ENCODE peak calls at places on chromosomes 1 and 21, in seven cellular contexts. X is H9, O is IMR-90, P is neuronal stem cell, G is mesenchymal stem cell, E is trophoblast cell, D is H1. B is an unnamed sample.

GRCh38 chr1:184866991-184867788 is 107.1 kb downstream of the NIBAN1 start:
- DNase-seq in D (no peak), E (no peak), G (peak; percentile 88), O (peak; percentile 96), X (no peak), P (no peak), B (no peak)

GRCh38 chr21:38119793-38120192 is 137.0 kb upstream of the KCNJ15 start:
- DNase-seq in P (no peak), G (no peak), O (no peak), D (no peak), E (no peak), X (no peak), B (no peak)

GRCh38 chr21:45177039-45177438 is 102.7 kb downstream of the ADARB1 start:
- DNase-seq in E (no peak), P (no peak), O (no peak), X (no peak), D (no peak), G (no peak), B (peak; percentile 15)

GRCh38 chr1:180178511-180179161 is 24.0 kb downstream of the QSOX1 start:
- DNase-seq in D (no peak), P (no peak), G (peak; percentile 62), E (peak; percentile 57), O (peak; percentile 43), X (peak; percentile 68), B (peak; percentile 61)

GRCh38 chr1:81388435-81388834 is 412.3 kb upstream of the ADGRL2 start:
- DNase-seq in X (no peak), O (no peak), D (no peak), P (no peak), G (no peak), E (no peak), B (no peak)

GRCh38 chr1:59678809-59679228 is 135.9 kb upstream of the HOOK1 start:
- DNase-seq in P (peak; percentile 42), G (peak; percentile 99), O (peak; percentile 98), E (peak; percentile 14), X (no peak), D (no peak), B (peak; percentile 63)

GRCh38 chr1:20662110-20662475 is 924 bp upstream of the DDOST start:
- DNase-seq in X (no peak), E (no peak), D (no peak), O (no peak), G (peak; percentile 2), P (no peak), B (no peak)

GRCh38 chr1:53073287-53073686 is 11.3 kb downstream of the PODN start:
- DNase-seq in D (no peak), E (no peak), G (no peak), O (no peak), X (no peak), P (no peak), B (no peak)

GRCh38 chr1:185670187-185670627 is 64.0 kb upstream of the HMCN1 start:
- DNase-seq in X (no peak), P (no peak), D (no peak), O (peak; percentile 55), G (peak; percentile 59), E (peak; percentile 25), B (peak; percentile 68)

GRCh38 chr1:2174348-2175054 is 20.1 kb downstream of the FAAP20 start:
- DNase-seq in O (peak; percentile 54), G (peak; percentile 61), P (peak; percentile 54), X (peak; percentile 91), E (peak; percentile 46), D (peak; percentile 70), B (peak; percentile 85)

GRCh38 chr1:154998818-154999650 is 3.6 kb upstream of the ZBTB7B start:
- DNase-seq in D (no peak), G (peak; percentile 62), E (peak; percentile 60), O (peak; percentile 62), X (peak; percentile 89), P (no peak), B (peak; percentile 95)

GRCh38 chr1:205328476-205328875 is 6.9 kb upstream of the NUAK2 start:
- DNase-seq in G (no peak), E (no peak), D (no peak), X (no peak), O (no peak), P (no peak), B (no peak)

GRCh38 chr21:35136586-35137254 is 87.6 kb upstream of the RUNX1 start:
- DNase-seq in O (peak; percentile 62), D (no peak), E (peak; percentile 82), G (peak; percentile 40), P (no peak), X (no peak), B (peak; percentile 92)

GRCh38 chr1:218361298-218362065 is 16.3 kb downstream of the TGFB2 start:
- DNase-seq in E (no peak), P (no peak), X (no peak), G (peak; percentile 73), D (no peak), O (peak; percentile 80), B (peak; percentile 60)

GRCh38 chr1:233394860-233395717 is 67.6 kb downstream of the MAP3K21 start:
- DNase-seq in P (peak; percentile 31), E (peak; percentile 19), G (peak; percentile 52), X (no peak), O (peak; percentile 50), D (no peak), B (peak; percentile 68)

GRCh38 chr21:46424062-46424591 is 34.6 kb upstream of the DIP2A start:
- DNase-seq in D (no peak), G (no peak), E (no peak), P (no peak), O (no peak), X (no peak), B (peak; percentile 18)

GRCh38 chr1:9629445-9630201 is 21.9 kb upstream of the PIK3CD start:
- DNase-seq in G (no peak), D (no peak), E (no peak), P (no peak), O (no peak), X (no peak), B (no peak)

GRCh38 chr1:199859525-199859924 is 168.0 kb upstream of the NR5A2 start:
- DNase-seq in X (no peak), O (peak; percentile 80), D (no peak), P (no peak), E (peak; percentile 14), G (peak; percentile 86), B (peak; percentile 19)

GRCh38 chr1:74286414-74286813 is 51.2 kb downstream of the TNNI3K start:
- DNase-seq in O (no peak), X (no peak), G (no peak), E (no peak), P (no peak), D (no peak), B (no peak)

GRCh38 chr1:223707270-223708000 is 4.9 kb upstream of the CAPN2 start:
- DNase-seq in D (no peak), X (no peak), O (peak; percentile 100), P (no peak), G (peak; percentile 100), E (peak; percentile 91), B (peak; percentile 87)

GRCh38 chr1:93581917-93582850 is 99.5 kb downstream of the BCAR3 start:
- DNase-seq in P (no peak), D (no peak), X (no peak), G (no peak), E (no peak), O (no peak), B (no peak)

GRCh38 chr1:199129247-199129646 is 490.4 kb downstream of the PTPRC start:
- DNase-seq in G (no peak), D (no peak), X (no peak), P (no peak), O (peak; percentile 10), E (no peak), B (no peak)

GRCh38 chr1:32220746-32221580 is 1.2 kb downstream of the TMEM234 start:
- DNase-seq in P (no peak), G (no peak), X (no peak), O (no peak), E (no peak), D (no peak), B (no peak)

GRCh38 chr1:178310685-178311105 is 186.1 kb downstream of the CLEC20A start:
- DNase-seq in D (no peak), X (no peak), P (peak; percentile 65), G (peak; percentile 89), E (peak; percentile 14), O (peak; percentile 80), B (peak; percentile 93)

GRCh38 chr1:247324204-247324787 is 7.4 kb downstream of the ZNF496 start:
- DNase-seq in P (no peak), G (no peak), X (no peak), O (no peak), D (no peak), E (no peak), B (no peak)

GRCh38 chr1:247328311-247328710 is 3.4 kb downstream of the ZNF496 start:
- DNase-seq in E (no peak), P (no peak), X (no peak), O (no peak), D (no peak), G (no peak), B (no peak)

GRCh38 chr1:247329097-247329617 is 2.5 kb downstream of the ZNF496 start:
- DNase-seq in P (no peak), D (no peak), E (no peak), O (no peak), X (no peak), G (no peak), B (no peak)

GRCh38 chr1:247324913-247325312 is 6.8 kb downstream of the ZNF496 start:
- DNase-seq in E (no peak), P (peak; percentile 47), D (no peak), X (no peak), G (no peak), O (no peak), B (no peak)

DNA sequence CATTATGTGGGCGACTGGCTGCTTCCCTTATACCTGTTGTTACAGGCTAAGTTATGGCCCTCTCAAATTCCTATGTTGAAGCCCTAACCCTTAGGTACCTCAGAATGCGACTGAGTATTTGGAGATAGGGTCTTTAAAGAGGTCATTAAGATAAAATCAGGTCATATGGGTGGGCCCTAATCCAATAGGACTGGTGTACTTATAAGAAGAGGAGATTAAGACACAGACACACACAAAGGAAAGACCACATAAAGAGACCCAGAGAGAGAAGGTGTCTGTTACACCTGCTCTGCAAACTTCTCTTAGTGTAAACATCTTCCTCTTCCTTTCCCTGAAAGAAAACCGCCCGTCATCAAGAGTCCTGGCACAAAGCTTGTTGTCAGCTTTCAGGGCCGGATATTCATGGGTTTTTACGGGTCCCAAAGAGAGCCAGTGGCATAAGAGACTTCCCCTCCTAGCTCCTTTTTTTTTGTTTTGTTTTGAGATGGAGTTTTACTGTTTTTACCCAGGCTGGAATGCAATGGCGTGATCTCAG is 5.0 kb downstream of the ZNF496 start:
- DNase-seq in P (no peak), O (no peak), G (no peak), E (no peak), D (no peak), X (no peak), B (no peak)
- H3K18ac ChIP-seq in P (no peak overlapping the region), O (no peak overlapping the region), G (no peak overlapping the region), E (no peak overlapping the region), D (no peak overlapping the region), X (no peak overlapping the region), B (no peak overlapping the region)

GRCh38 chr1:56547977-56548376 is 31.4 kb downstream of the PLPP3 start:
- DNase-seq in D (no peak), P (no peak), G (no peak), E (peak; percentile 44), X (no peak), O (no peak), B (no peak)
- H3K4me1 ChIP-seq in D (peaks cover 20% of the 10 kb centered on the region), P (peaks cover 36% of the 10 kb centered on the region), G (no peaks in the 10 kb centered on the region), E (peaks cover 35% of the 10 kb centered on the region), X (peaks cover 58% of the 10 kb centered on the region), O (peaks cover 5% of the 10 kb centered on the region), B (peaks cover 11% of the 10 kb centered on the region)

GRCh38 chr1:5720045-5720444 is 272.2 kb downstream of the NPHP4 start:
- DNase-seq in P (no peak), D (no peak), X (peak; percentile 17), G (no peak), E (no peak), O (no peak), B (no peak)
- H3K18ac ChIP-seq in P (no peak overlapping the region), D (no peak overlapping the region), X (no peak overlapping the region), G (no peak overlapping the region), E (no peak overlapping the region), O (no peak overlapping the region), B (no peak overlapping the region)

GRCh38 chr1:162192323-162192678 is 122.8 kb downstream of the NOS1AP start:
- DNase-seq in P (no peak), E (no peak), X (no peak), O (no peak), G (no peak), D (no peak), B (no peak)
- H3K4me1 ChIP-seq in P (peaks cover 18% of the 10 kb centered on the region), E (peaks cover 21% of the 10 kb centered on the region), X (peaks cover 5% of the 10 kb centered on the region), O (no peaks in the 10 kb centered on the region), G (peaks cover 2% of the 10 kb centered on the region), D (no peaks in the 10 kb centered on the region), B (peaks cover 19% of the 10 kb centered on the region)